ENCODE peak calls at places on chromosomes 11 and 22, in five cellular contexts. O is HFFc6, N is RWPE2, Q is stomach, F is IMR-90. B is an unnamed sample.

GRCh38 chr22:47091921-47092700 is 329.7 kb downstream of the TBC1D22A start:
- DNase-seq in Q (no peak), O (no peak), N (no peak), F (no peak), B (no peak)

GRCh38 chr11:91947215-91947614 is 277.4 kb upstream of the FAT3 start:
- DNase-seq in Q (no peak), O (peak), F (peak), N (no peak), B (no peak)

GRCh38 chr22:30427871-30428270 is 2.3 kb downstream of the MTFP1 start:
- DNase-seq in N (no peak), O (no peak), F (no peak), Q (no peak), B (no peak)

GRCh38 chr11:60955566-60955965 is 3.6 kb upstream of the SLC15A3 start:
- DNase-seq in O (no peak), N (no peak), F (no peak), Q (no peak), B (no peak)

GRCh38 chr11:67648796-67649613 is 1.5 kb downstream of the ACY3 start:
- DNase-seq in F (no peak), N (no peak), O (no peak), Q (no peak), B (no peak)

GRCh38 chr11:124415356-124415923 is 9.2 kb downstream of the OR8B4 start:
- DNase-seq in O (peak), N (no peak), Q (no peak), F (peak), B (no peak)

GRCh38 chr22:35335936-35336781 is 36.5 kb downstream of the TOM1 start:
- DNase-seq in N (no peak), F (no peak), Q (peak), O (no peak), B (no peak)

GRCh38 chr22:37560682-37561208 is 465 bp downstream of the CDC42EP1 start:
- DNase-seq in O (peak), N (no peak), F (peak), Q (no peak), B (no peak)

GRCh38 chr11:93028959-93029536 is 59.6 kb downstream of the MTNR1B start:
- DNase-seq in O (no peak), N (no peak), Q (no peak), F (no peak), B (no peak)

GRCh38 chr11:111422494-111423249 is 43.6 kb upstream of the POU2AF1 start:
- DNase-seq in Q (peak), F (peak), N (no peak), O (no peak), B (no peak)

GRCh38 chr11:134248910-134249480 is 4.2 kb downstream of the THYN1 start:
- DNase-seq in O (no peak), N (no peak), Q (no peak), F (peak), B (no peak)

GRCh38 chr11:94149435-94149834 is 20.8 kb downstream of the PANX1 start:
- DNase-seq in N (no peak), Q (no peak), O (peak), F (peak), B (no peak)

GRCh38 chr11:9130297-9130696 is 38.9 kb upstream of the SCUBE2 start:
- DNase-seq in O (no peak), Q (no peak), F (no peak), N (no peak), B (no peak)

GRCh38 chr11:5831196-5831829 is 10.4 kb downstream of the OR52E6 start:
- DNase-seq in F (no peak), Q (no peak), O (no peak), N (no peak), B (no peak)

GRCh38 chr11:59225017-59225416 is 12.3 kb upstream of the MPEG1 start:
- DNase-seq in N (no peak), F (no peak), Q (no peak), O (no peak), B (no peak)

GRCh38 chr11:117183724-117184349 is 5.3 kb downstream of the SIDT2 start:
- DNase-seq in O (no peak), N (peak), F (no peak), Q (peak), B (peak)

GRCh38 chr11:16297332-16297731 is 59.0 kb downstream of the SOX6 start:
- DNase-seq in Q (no peak), F (no peak), O (no peak), N (no peak), B (no peak)

GRCh38 chr11:124915541-124916369 is 3.3 kb upstream of the HEPN1 start:
- DNase-seq in O (peak), Q (no peak), F (peak), N (no peak), B (no peak)

GRCh38 chr11:117980716-117981115 is 5.5 kb upstream of the IL10RA start:
- DNase-seq in N (no peak), O (no peak), F (no peak), Q (no peak), B (no peak)

GRCh38 chr22:46828323-46829139 is 66.1 kb downstream of the TBC1D22A start:
- DNase-seq in O (no peak), Q (no peak), F (no peak), N (no peak), B (no peak)

GRCh38 chr22:39150848-39151215 is 1.6 kb downstream of the CBX7 start:
- DNase-seq in Q (no peak), F (no peak), O (no peak), N (no peak), B (no peak)

GRCh38 chr11:91790873-91791468 is 433.6 kb upstream of the FAT3 start:
- DNase-seq in F (no peak), N (no peak), Q (no peak), O (no peak), B (no peak)

GRCh38 chr22:50610041-50610451 is 9.5 kb downstream of the MAPK8IP2 start:
- DNase-seq in F (no peak), Q (no peak), N (no peak), O (no peak), B (no peak)

GRCh38 chr22:28442951-28443876 is 236.4 kb downstream of the TTC28 start:
- DNase-seq in F (peak), Q (peak), N (peak), O (peak), B (no peak)

GRCh38 chr22:47372111-47372581 is 609.7 kb downstream of the TBC1D22A start:
- DNase-seq in N (no peak), Q (peak), O (no peak), F (no peak), B (peak)

GRCh38 chr11:33617672-33618362 is 82.8 kb downstream of the C11orf91 start:
- DNase-seq in Q (no peak), N (no peak), O (no peak), F (no peak), B (no peak)

GRCh38 chr11:90220391-90220790 is 2.5 kb downstream of the CHORDC1 start:
- DNase-seq in F (peak), Q (no peak), N (no peak), O (peak), B (no peak)

GRCh38 chr11:8732748-8733241 is 50.2 kb downstream of the RPL27A start:
- DNase-seq in F (peak), Q (peak), O (peak), N (no peak), B (no peak)

GRCh38 chr11:4071828-4072421 is 22.7 kb upstream of the RRM1 start:
- DNase-seq in Q (no peak), N (no peak), O (no peak), F (no peak), B (no peak)

GRCh38 chr22:23152238-23153114 is 7.2 kb downstream of the RAB36 start:
- DNase-seq in F (no peak), Q (no peak), N (no peak), O (no peak), B (no peak)

GRCh38 chr11:68471360-68472340 is 11.1 kb downstream of the PPP6R3 start:
- DNase-seq in Q (no peak), F (peak), O (no peak), N (no peak), B (no peak)

GRCh38 chr11:5643585-5643984 is 18.8 kb downstream of the TRIM34 start:
- DNase-seq in N (no peak), Q (no peak), O (no peak), F (no peak), B (no peak)

GRCh38 chr11:117807482-117808272 is 10.7 kb upstream of the DSCAML1 start:
- DNase-seq in N (no peak), Q (peak), F (peak), O (peak), B (no peak)

GRCh38 chr11:3001496-3001895 is 9.4 kb upstream of the NAP1L4 start:
- DNase-seq in Q (peak), N (no peak), O (no peak), F (no peak), B (no peak)

GRCh38 chr11:111310088-111310487 is 11.7 kb downstream of the POU2AF3 start:
- DNase-seq in N (no peak), F (no peak), Q (no peak), O (no peak), B (no peak)

GRCh38 chr11:69496202-69496557 is 14.7 kb downstream of the LINC01488 start:
- DNase-seq in N (no peak), O (no peak), F (no peak), Q (no peak), B (no peak)

GRCh38 chr22:49765091-49765771 is 62.4 kb downstream of the BRD1 start:
- DNase-seq in N (peak), O (no peak), F (no peak), Q (peak), B (peak)

GRCh38 chr11:65060913-65061408 is 2.6 kb upstream of the NAALADL1 start:
- DNase-seq in F (no peak), N (no peak), O (peak), Q (no peak), B (no peak)
- TF ChIP-seq CTCF in F (no peak), N (peak), O (peak), Q (no peak), B (peak)

DNA sequence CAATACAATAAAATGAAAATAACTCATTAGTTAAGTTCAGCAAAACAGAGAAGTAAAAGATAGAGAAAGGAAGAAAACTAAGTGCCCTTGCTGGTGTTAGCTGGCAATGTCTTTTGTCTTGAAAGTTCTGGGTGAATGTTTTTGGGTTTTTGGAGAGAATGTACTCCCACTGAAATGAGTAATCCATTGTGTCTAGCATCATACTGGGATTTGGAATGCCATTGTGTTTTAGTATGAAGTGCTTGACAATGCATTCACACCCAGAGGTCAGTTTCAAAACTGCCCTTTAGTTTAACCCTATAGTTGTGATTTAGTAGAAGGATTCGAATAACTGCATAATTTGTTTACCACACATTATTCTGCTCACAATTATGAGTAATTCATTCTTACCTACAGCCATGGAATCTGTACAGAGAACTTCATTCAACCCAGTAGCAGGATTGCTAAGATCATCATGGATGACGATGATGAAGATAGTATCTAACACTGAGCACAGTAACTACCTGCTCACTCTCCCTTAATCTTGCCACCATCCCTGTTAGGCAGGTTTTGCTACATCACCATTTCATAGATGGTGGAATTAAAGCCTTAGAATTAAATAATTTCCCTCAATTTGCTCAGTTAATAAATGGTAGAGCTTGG is 33.9 kb downstream of the MAML2 start:
- DNase-seq in O (no peak), Q (no peak), F (no peak), N (no peak), B (no peak)
- TF ChIP-seq CTCF in O (no peak), Q (no peak), F (no peak), N (no peak), B (no peak)

DNA sequence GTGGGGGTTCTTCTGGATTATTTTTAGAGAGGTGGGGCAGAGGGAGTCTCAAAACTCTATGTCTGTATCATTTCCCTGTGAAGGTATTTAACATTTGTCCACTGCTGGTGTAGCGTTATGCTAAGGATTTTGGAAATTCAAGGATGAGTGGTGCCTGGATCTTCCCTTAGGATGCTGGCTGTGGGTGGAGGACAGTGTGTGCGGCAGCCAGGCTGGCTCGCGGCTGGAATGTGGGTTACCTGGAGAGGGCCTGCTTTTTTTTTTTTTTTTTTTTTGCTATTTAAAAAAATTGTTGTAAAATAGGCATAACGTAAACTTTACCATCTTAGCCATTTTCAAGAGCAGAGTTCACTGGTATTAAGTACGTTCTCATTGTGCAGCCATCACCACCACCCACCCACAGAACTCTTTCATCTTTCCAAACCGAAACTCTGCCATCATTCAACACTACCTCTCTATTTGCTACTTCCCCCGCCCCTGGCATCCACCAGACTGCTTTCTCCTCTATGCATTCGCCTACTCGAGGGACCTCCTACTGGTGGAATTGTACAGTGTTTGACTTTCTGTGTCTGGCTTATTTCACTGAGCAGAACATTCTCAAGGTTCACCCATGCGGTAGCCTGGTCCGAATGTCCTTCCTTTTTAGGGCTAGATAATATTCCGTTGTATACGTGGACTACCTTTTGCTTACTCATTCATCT is 67.1 kb downstream of the PARVB start:
- DNase-seq in F (no peak), N (peak), Q (no peak), O (no peak), B (no peak)
- TF ChIP-seq CTCF in F (peak), N (no peak), Q (no peak), O (peak), B (peak)

GRCh38 chr11:13333456-13333957 is 55.9 kb downstream of the BMAL1 start:
- DNase-seq in O (no peak), N (no peak), F (no peak), Q (peak), B (no peak)

GRCh38 chr11:13336246-13336873 is 58.8 kb downstream of the BMAL1 start:
- DNase-seq in Q (peak), O (peak), N (no peak), F (peak), B (no peak)

GRCh38 chr11:13337986-13338436 is 60.4 kb downstream of the BMAL1 start:
- DNase-seq in N (no peak), Q (no peak), O (peak), F (peak), B (no peak)

GRCh38 chr11:13334068-13334785 is 56.6 kb downstream of the BMAL1 start:
- DNase-seq in F (no peak), O (no peak), N (no peak), Q (no peak), B (no peak)

DNA sequence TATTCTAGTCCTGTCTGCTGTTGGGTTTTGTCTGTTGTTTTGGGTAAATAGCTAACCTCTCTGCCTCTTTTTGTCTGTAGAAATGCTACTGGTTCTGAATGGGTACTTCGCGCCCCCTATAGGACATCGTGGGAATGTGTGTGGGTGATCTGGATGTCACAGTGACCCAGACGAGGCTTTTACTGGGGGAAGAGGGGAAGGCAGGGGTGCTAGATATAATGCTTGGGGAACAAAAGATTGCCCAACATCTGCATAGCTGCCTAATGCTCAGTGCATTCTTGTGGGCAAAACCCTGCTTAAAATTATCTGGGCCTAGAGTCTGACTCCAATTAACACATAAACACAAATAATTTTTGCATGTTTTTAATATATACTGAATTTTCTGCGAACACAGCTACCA is 57.7 kb downstream of the BMAL1 start:
- DNase-seq in Q (peak), F (peak), N (no peak), O (peak), B (no peak)
- TF ChIP-seq CTCF in Q (no peak), F (peak), N (peak), O (peak), B (peak)

GRCh38 chr11:72333657-72334056 is 89.7 kb upstream of the PHOX2A start:
- DNase-seq in N (no peak), F (no peak), Q (no peak), O (no peak), B (no peak)
- TF ChIP-seq CTCF in N (no peak), F (peak), Q (no peak), O (no peak), B (peak)

GRCh38 chr22:48661984-48662383 is 1165.7 kb downstream of the BRD1 start:
- DNase-seq in F (no peak), N (no peak), Q (no peak), O (no peak), B (no peak)

GRCh38 chr22:48664586-48664985 is 1163.1 kb downstream of the BRD1 start:
- DNase-seq in O (no peak), Q (no peak), F (no peak), N (no peak), B (no peak)

GRCh38 chr22:48665286-48666010 is 1162.2 kb downstream of the BRD1 start:
- DNase-seq in N (no peak), Q (no peak), F (no peak), O (no peak), B (no peak)

GRCh38 chr22:48662476-48663150 is 1165.1 kb downstream of the BRD1 start:
- DNase-seq in F (no peak), O (no peak), Q (no peak), N (no peak), B (no peak)

DNA sequence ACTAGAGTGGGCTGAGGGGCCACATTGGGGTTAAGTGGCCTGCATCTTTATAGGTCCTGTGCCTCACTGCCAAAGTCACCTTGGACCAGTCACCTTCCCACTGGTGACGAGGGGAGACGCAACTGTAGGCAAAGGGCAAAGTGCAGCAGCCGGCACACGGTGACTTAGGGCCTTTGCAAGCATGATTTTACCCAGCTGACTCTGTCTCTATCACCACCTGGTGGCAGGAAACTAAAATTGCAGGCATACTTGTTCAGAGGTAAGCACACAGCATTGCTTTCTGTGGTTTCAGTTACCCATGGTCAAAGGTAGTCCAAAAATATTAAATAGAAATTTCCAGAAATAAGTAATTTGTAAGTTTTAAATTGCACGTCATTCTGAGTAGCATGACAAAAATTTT is 1164.4 kb downstream of the BRD1 start:
- DNase-seq in O (no peak), Q (no peak), F (no peak), N (no peak), B (no peak)
- TF ChIP-seq CTCF in O (peak), Q (no peak), F (no peak), N (no peak), B (peak)

GRCh38 chr22:36406721-36407120 is 19.0 kb upstream of the MYH9 start:
- DNase-seq in F (no peak), Q (no peak), O (no peak), N (no peak), B (no peak)

GRCh38 chr22:36405221-36405631 is 17.5 kb upstream of the MYH9 start:
- DNase-seq in Q (no peak), O (no peak), N (no peak), F (no peak), B (no peak)

GRCh38 chr22:36406139-36406538 is 18.4 kb upstream of the MYH9 start:
- DNase-seq in N (no peak), F (no peak), Q (no peak), O (no peak), B (no peak)

GRCh38 chr22:36404436-36404835 is 16.7 kb upstream of the MYH9 start:
- DNase-seq in N (no peak), O (no peak), F (no peak), Q (no peak), B (no peak)

GRCh38 chr22:36405671-36406070 is 17.9 kb upstream of the MYH9 start:
- DNase-seq in F (no peak), N (no peak), O (no peak), Q (peak), B (no peak)
- TF ChIP-seq CTCF in F (no peak), N (peak), O (no peak), Q (no peak), B (no peak)

DNA sequence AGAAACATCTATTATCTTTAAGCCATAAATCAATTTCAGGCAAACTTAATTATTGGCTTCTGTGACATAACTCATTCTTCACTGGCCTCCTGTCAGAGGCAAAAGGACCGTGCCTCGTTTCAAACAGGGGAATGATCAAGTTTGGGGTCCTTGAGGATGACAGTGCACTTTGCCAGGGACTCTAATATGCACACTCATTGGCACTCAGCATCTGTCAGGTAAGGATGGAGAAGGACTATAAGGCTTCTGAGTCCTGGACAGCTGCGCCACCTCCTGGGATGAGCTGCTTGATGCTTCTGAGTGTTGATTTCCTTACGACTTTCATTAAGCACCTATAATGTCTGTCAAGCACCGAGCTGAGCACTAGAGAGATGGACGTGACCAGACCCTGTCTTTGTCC is 20.2 kb downstream of the BPIFC start:
- DNase-seq in O (no peak), F (no peak), Q (no peak), N (no peak), B (no peak)
- TF ChIP-seq CTCF in O (no peak), F (no peak), Q (no peak), N (peak), B (peak)

GRCh38 chr22:27438271-27438980 is 363.1 kb downstream of the MN1 start:
- DNase-seq in O (no peak), F (peak), N (no peak), Q (peak), B (no peak)
- TF ChIP-seq CTCF in O (no peak), F (no peak), N (no peak), Q (no peak), B (peak)

B was measured in type B pancreatic cell.